ENCODE peak calls at places on chromosomes 1 and 21, in six cellular contexts. Q is HepG2, F is HEK293T, M is A549, E is IMR-90, G is K562. Z is an unnamed sample.

GRCh38 chr1:175572932-175573871 is 170.2 kb downstream of the TNR start:
- DNase-seq in Q (no peak), F (no peak), M (no peak), E (no peak), G (no peak), Z (no peak)

GRCh38 chr1:238951809-238952208 is 434.6 kb upstream of the CHRM3 start:
- DNase-seq in Q (no peak), F (peak), M (peak), E (peak), G (no peak), Z (no peak)

GRCh38 chr1:89719502-89720306 is 86.8 kb downstream of the LRRC8C start:
- DNase-seq in Q (no peak), F (no peak), M (no peak), E (peak), G (peak), Z (peak)

GRCh38 chr1:31214316-31215082 is 25.2 kb downstream of the NKAIN1 start:
- DNase-seq in Q (peak), F (no peak), M (no peak), E (no peak), G (peak), Z (no peak)

GRCh38 chr21:35239811-35240219 is 190.7 kb upstream of the RUNX1 start:
- DNase-seq in Q (no peak), F (peak), M (no peak), E (no peak), G (no peak), Z (no peak)

GRCh38 chr1:154501423-154502065 is 475 bp upstream of the TDRD10 start:
- DNase-seq in Q (no peak), F (no peak), M (no peak), E (no peak), G (no peak), Z (no peak)

GRCh38 chr1:31957701-31958674 is 19.8 kb upstream of the PTP4A2 start:
- DNase-seq in Q (no peak), F (peak), M (peak), E (no peak), G (peak), Z (peak)

GRCh38 chr1:55612988-55613387 is 397.8 kb upstream of the USP24 start:
- DNase-seq in Q (no peak), F (no peak), M (no peak), E (no peak), G (no peak), Z (no peak)

GRCh38 chr1:907611-908451 is 15.9 kb upstream of the SAMD11 start:
- DNase-seq in Q (no peak), F (no peak), M (no peak), E (no peak), G (no peak), Z (no peak)

GRCh38 chr1:159279754-159280153 is 22.4 kb upstream of the FCER1A start:
- DNase-seq in Q (no peak), F (no peak), M (peak), E (no peak), G (no peak), Z (no peak)

GRCh38 chr1:13760921-13761320 is 60.9 kb downstream of the PRDM2 start:
- DNase-seq in Q (peak), F (no peak), M (no peak), E (no peak), G (no peak), Z (no peak)

GRCh38 chr1:218851601-218852000 is 322.1 kb upstream of the LYPLAL1 start:
- DNase-seq in Q (no peak), F (no peak), M (no peak), E (peak), G (no peak), Z (no peak)

GRCh38 chr1:110390096-110390495 is 730 bp downstream of the SLC16A4 start:
- DNase-seq in Q (no peak), F (peak), M (peak), E (peak), G (peak), Z (no peak)

GRCh38 chr21:42925114-42925907 is at the start of gene ERVH48-1:
- DNase-seq in Q (no peak), F (no peak), M (no peak), E (peak), G (peak), Z (no peak)

GRCh38 chr1:119673171-119673940 is 25.3 kb upstream of the ZNF697 start:
- DNase-seq in Q (peak), F (no peak), M (no peak), E (peak), G (no peak), Z (no peak)

GRCh38 chr1:33410091-33410701 is 20.7 kb downstream of the PHC2 start:
- DNase-seq in Q (no peak), F (no peak), M (no peak), E (peak), G (no peak), Z (no peak)

GRCh38 chr21:41260428-41260827 is 56.2 kb upstream of the FAM3B start:
- DNase-seq in Q (no peak), F (no peak), M (no peak), E (no peak), G (no peak), Z (no peak)
- TF ChIP-seq BHLHE40 in Q (no peak), F (no peak), M (no peak), E (no peak), G (no peak), Z (no peak)

GRCh38 chr1:182795563-182796228 is 6.1 kb downstream of the NPL start:
- DNase-seq in Q (no peak), F (no peak), M (peak), E (no peak), G (peak), Z (no peak)
- TF ChIP-seq BHLHE40 in Q (no peak), F (no peak), M (no peak), E (no peak), G (peak), Z (no peak)

DNA sequence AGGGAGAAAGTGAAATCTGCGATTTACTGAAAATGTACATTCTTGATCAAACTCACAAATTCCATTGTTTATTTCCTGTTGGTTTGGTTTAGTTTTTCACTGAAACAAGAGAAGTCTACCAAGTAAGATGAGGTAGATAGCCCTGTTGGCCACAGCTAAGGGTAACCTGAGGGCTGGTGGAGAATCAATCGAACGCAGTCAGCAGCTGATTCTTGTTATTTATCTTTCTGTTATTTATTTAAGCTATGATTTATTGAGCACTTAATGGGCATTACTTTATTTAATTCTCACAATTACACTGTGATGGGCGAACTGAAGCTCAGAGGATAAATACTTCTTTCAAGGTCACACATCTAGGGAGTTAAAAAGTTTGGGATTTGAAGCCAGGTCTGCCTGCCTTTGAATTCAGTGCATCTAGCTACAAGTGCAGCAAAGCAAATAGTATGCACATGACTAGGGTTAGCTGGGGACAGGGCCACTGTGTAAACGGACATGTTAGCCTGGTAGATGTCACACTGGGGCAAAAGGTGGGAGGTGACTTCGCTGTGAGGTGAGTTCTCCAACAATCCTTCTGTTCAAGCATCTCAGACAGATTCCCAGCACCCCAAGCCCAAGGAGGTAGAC is 106.5 kb upstream of the GADD45A start:
- DNase-seq in Q (peak), F (no peak), M (no peak), E (no peak), G (no peak), Z (no peak)
- TF ChIP-seq BHLHE40 in Q (peak), F (no peak), M (no peak), E (no peak), G (no peak), Z (no peak)

GRCh38 chr21:20343186-20343585 is 655.0 kb upstream of the NCAM2 start:
- DNase-seq in Q (no peak), F (no peak), M (no peak), E (no peak), G (no peak), Z (no peak)

DNA sequence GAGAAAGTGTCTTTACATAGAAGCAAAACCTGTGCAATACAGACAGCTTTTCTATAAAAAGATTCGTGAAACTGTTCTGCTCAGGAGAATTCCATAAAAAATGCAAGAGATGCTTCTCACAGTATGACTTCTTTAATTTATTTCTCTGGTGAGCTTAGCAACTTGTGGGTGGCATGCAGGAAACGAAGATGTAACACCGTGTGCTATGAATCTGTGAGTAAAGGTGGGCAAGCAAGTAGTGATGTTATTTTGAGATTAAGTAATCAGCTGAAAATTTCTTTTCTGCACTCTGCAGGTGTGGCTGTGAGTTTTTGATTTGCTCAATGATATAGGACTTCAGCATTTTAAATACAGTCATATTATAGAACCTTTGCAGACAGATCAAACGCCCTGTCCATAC is 656.8 kb upstream of the NCAM2 start:
- DNase-seq in Q (no peak), F (no peak), M (no peak), E (no peak), G (no peak), Z (no peak)
- TF ChIP-seq BHLHE40 in Q (no peak), F (no peak), M (no peak), E (no peak), G (no peak), Z (no peak)

DNA sequence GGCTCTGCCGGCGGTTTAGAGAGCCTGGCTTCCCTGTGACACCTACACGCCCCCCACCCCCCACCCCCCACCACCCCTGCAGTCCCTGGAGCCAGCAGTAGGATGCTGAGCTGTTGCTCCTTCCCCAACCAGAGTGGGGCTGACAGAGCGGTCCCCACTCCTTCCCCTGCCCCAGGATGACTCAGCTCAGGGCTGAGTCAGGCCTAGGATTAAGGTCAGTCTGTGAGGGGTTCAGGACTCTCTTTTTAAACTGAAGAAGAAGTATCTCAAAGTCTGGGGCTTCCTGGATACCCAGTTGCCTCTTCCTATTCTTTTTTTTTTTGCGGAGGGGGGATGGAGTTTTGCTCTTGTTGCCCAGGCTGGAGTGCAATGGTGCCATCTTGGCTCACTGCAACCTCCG is 19.1 kb downstream of the DMBX1 start:
- DNase-seq in Q (no peak), F (no peak), M (no peak), E (peak), G (peak), Z (no peak)
- TF ChIP-seq BHLHE40 in Q (no peak), F (no peak), M (no peak), E (no peak), G (no peak), Z (no peak)

GRCh38 chr1:207798847-207799246 is 47.0 kb downstream of the CD46 start:
- DNase-seq in Q (no peak), F (no peak), M (no peak), E (peak), G (no peak), Z (no peak)

GRCh38 chr1:207799989-207800648 is 48.3 kb downstream of the CD46 start:
- DNase-seq in Q (no peak), F (no peak), M (no peak), E (no peak), G (no peak), Z (no peak)

GRCh38 chr1:207804746-207805468 is 53.1 kb downstream of the CD46 start:
- DNase-seq in Q (no peak), F (no peak), M (no peak), E (no peak), G (no peak), Z (no peak)

GRCh38 chr1:207803678-207804077 is 51.8 kb downstream of the CD46 start:
- DNase-seq in Q (no peak), F (no peak), M (no peak), E (no peak), G (no peak), Z (no peak)

DNA sequence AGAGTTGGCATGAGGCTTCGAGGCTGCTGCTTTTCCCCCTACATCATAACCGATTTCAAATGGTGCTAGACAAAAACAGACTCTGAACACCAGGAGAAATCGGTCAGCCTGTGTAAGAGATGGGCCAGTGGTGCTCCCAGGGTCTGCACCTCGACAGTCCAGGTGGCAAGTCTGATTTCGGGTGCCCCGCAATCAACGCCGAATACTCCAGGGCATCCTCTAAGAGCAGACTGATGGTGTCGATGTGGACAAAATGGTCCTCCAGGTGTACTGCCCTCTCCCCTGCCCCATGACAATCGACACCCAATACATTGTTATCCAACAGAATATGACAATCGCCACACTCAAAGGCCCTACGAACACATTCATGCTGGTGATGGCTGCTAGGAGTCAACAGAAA is 50.0 kb downstream of the CD46 start:
- DNase-seq in Q (no peak), F (no peak), M (no peak), E (no peak), G (no peak), Z (no peak)
- TF ChIP-seq BHLHE40 in Q (no peak), F (no peak), M (no peak), E (no peak), G (no peak), Z (no peak)

DNA sequence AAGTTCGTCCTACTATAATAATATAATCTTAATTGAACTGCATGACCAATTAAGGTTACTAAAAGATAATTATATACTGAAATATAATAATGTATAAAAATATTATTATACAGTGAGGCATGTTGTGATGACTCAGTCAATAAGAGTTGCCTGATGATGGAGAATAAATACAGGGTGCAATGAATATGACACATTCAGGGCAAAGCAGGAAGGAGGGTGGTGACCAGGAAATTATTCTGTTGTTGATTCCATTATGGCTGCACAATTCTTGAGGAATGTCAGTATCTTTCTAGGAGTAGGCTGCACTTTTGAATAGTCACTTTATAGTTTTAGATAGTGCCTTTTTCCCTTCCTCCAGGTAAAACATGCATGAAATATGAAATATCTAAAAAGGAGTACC is 46.4 kb upstream of the RGS21 start:
- DNase-seq in Q (no peak), F (no peak), M (no peak), E (peak), G (no peak), Z (no peak)
- TF ChIP-seq BHLHE40 in Q (no peak), F (no peak), M (no peak), E (no peak), G (no peak), Z (no peak)

GRCh38 chr1:156865258-156865657 is 4.6 kb downstream of the NTRK1 start:
- DNase-seq in Q (no peak), F (no peak), M (no peak), E (no peak), G (peak), Z (no peak)
- TF ChIP-seq BHLHE40 in Q (no peak), F (no peak), M (no peak), E (no peak), G (peak), Z (no peak)

GRCh38 chr1:94250341-94250740 is 13.0 kb upstream of the ARHGAP29 start:
- DNase-seq in Q (no peak), F (no peak), M (no peak), E (no peak), G (no peak), Z (no peak)
- TF ChIP-seq BHLHE40 in Q (no peak), F (no peak), M (no peak), E (no peak), G (no peak), Z (no peak)